ENCODE peak calls at places on chromosome 19, in seven cellular contexts. O, V, G, D, A, C and L are unnamed samples.

GRCh38 chr19:7904074-7905020 is 670 bp downstream of the MAP2K7 start:
- DNase-seq in O (peak; percentile 53), V (no peak), G (peak; percentile 75), D (no peak), A (peak; percentile 77), C (peak; percentile 49), L (peak; percentile 45)

GRCh38 chr19:16402076-16402475 is 69.7 kb downstream of the EPS15L1 start:
- DNase-seq in O (no peak), V (no peak), G (no peak), D (no peak), A (no peak), C (no peak), L (no peak)

GRCh38 chr19:16370671-16371391 is 46.2 kb downstream of the KLF2 start:
- DNase-seq in O (no peak), V (no peak), G (no peak), D (no peak), A (peak; percentile 41), C (no peak), L (no peak)

GRCh38 chr19:40365613-40366401 is 17.3 kb downstream of the PLD3 start:
- DNase-seq in O (peak; percentile 83), V (peak; percentile 82), G (peak; percentile 93), D (no peak), A (peak; percentile 83), C (no peak), L (peak; percentile 96)

GRCh38 chr19:50720921-50721291 is 1.3 kb upstream of the SHANK1 start:
- DNase-seq in O (peak; percentile 55), V (no peak), G (no peak), D (no peak), A (no peak), C (no peak), L (no peak)

GRCh38 chr19:15563325-15563794 is 51.7 kb upstream of the CYP4F8 start:
- DNase-seq in O (peak; percentile 74), V (peak; percentile 34), G (no peak), D (no peak), A (no peak), C (no peak), L (no peak)

GRCh38 chr19:40716031-40716654 is 543 bp downstream of the COQ8B start:
- DNase-seq in O (peak; percentile 90), V (no peak), G (no peak), D (peak; percentile 72), A (no peak), C (peak; percentile 16), L (peak; percentile 95)

GRCh38 chr19:7705387-7706187 is 3.7 kb upstream of the FCER2 start:
- DNase-seq in O (peak; percentile 51), V (no peak), G (no peak), D (no peak), A (peak; percentile 72), C (peak; percentile 94), L (no peak)

GRCh38 chr19:55622242-55622969 is 2.0 kb downstream of the ZNF784 start:
- DNase-seq in O (peak; percentile 69), V (no peak), G (no peak), D (no peak), A (no peak), C (no peak), L (no peak)

GRCh38 chr19:15828121-15828620 is 12.7 kb upstream of the OR10H1 start:
- DNase-seq in O (no peak), V (no peak), G (no peak), D (no peak), A (no peak), C (no peak), L (peak; percentile 48)

GRCh38 chr19:13839938-13840750 is 36.8 kb upstream of the NANOS3 start:
- DNase-seq in O (peak; percentile 61), V (peak; percentile 40), G (peak; percentile 28), D (no peak), A (peak; percentile 81), C (peak; percentile 44), L (peak; percentile 71)

GRCh38 chr19:50172726-50173125 is 9.6 kb upstream of the IZUMO2 start:
- DNase-seq in O (no peak), V (no peak), G (no peak), D (no peak), A (no peak), C (no peak), L (no peak)

GRCh38 chr19:32872391-32872790 is 2.8 kb upstream of the SLC7A9 start:
- DNase-seq in O (no peak), V (no peak), G (no peak), D (no peak), A (no peak), C (no peak), L (no peak)

GRCh38 chr19:28932446-28932845 is 280.5 kb downstream of the UQCRFS1 start:
- DNase-seq in O (no peak), V (no peak), G (no peak), D (no peak), A (no peak), C (no peak), L (no peak)

GRCh38 chr19:7318176-7318575 is 24.0 kb upstream of the INSR start:
- DNase-seq in O (no peak), V (no peak), G (no peak), D (no peak), A (no peak), C (no peak), L (no peak)

GRCh38 chr19:13841339-13842293 is 35.3 kb upstream of the NANOS3 start:
- DNase-seq in O (peak; percentile 64), V (peak; percentile 45), G (peak; percentile 35), D (no peak), A (peak; percentile 84), C (no peak), L (no peak)

GRCh38 chr19:7063764-7064418 is 5.4 kb upstream of the MBD3L3 start:
- DNase-seq in O (no peak), V (no peak), G (no peak), D (no peak), A (no peak), C (no peak), L (no peak)

GRCh38 chr19:40663712-40664692 is 26.4 kb downstream of the NUMBL start:
- DNase-seq in O (peak; percentile 46), V (no peak), G (peak; percentile 29), D (no peak), A (no peak), C (peak; percentile 40), L (no peak)

GRCh38 chr19:34305221-34306058 is 51.1 kb downstream of the GARRE1 start:
- DNase-seq in O (no peak), V (peak; percentile 38), G (no peak), D (no peak), A (no peak), C (no peak), L (no peak)

GRCh38 chr19:29953352-29954247 is 11.6 kb downstream of the URI1 start:
- DNase-seq in O (no peak), V (peak; percentile 21), G (no peak), D (no peak), A (no peak), C (no peak), L (no peak)

GRCh38 chr19:4660181-4660791 is 9.9 kb downstream of the MYDGF start:
- DNase-seq in O (peak; percentile 41), V (no peak), G (peak; percentile 48), D (no peak), A (no peak), C (no peak), L (no peak)

GRCh38 chr19:39927524-39928356 is 6.7 kb downstream of the FCGBP start:
- DNase-seq in O (no peak), V (no peak), G (no peak), D (no peak), A (no peak), C (no peak), L (no peak)

GRCh38 chr19:49473868-49474544 is at the start of gene FLT3LG:
- DNase-seq in O (peak; percentile 83), V (peak; percentile 78), G (peak; percentile 85), D (no peak), A (peak; percentile 86), C (peak; percentile 81), L (peak; percentile 81)

GRCh38 chr19:7408251-7408650 is 59.5 kb downstream of the ARHGEF18 start:
- DNase-seq in O (no peak), V (no peak), G (no peak), D (no peak), A (no peak), C (no peak), L (no peak)

DNA sequence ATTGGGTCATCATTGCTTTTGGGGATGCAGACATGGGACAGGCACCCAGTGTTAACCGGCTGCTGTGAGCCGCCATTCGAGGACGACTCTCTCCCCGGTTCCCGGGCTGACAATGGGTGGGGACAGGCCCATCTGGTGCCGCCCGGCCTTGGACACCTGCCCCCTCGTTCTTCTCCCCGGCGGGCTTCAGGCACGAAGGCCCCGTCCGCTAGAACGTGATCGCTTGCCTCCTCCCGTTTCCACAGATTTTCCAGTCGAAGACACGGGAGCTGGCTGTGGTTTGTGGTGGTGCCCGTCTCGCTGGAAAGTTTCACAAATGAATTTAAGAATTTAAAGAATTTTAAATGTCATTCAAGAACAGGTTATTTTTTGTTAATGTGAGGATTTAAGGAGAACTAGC is 2.0 kb downstream of the PALM start:
- DNase-seq in O (no peak), V (no peak), G (no peak), D (no peak), A (no peak), C (no peak), L (no peak)
- H3K27ac ChIP-seq in O (no peak overlapping the region), V (no peak overlapping the region), G (peak overlapping the region; percentile 71), D (no peak overlapping the region), A (peak overlapping the region; percentile 71), C (peak overlapping the region; percentile 77), L (peak overlapping the region; percentile 73)

DNA sequence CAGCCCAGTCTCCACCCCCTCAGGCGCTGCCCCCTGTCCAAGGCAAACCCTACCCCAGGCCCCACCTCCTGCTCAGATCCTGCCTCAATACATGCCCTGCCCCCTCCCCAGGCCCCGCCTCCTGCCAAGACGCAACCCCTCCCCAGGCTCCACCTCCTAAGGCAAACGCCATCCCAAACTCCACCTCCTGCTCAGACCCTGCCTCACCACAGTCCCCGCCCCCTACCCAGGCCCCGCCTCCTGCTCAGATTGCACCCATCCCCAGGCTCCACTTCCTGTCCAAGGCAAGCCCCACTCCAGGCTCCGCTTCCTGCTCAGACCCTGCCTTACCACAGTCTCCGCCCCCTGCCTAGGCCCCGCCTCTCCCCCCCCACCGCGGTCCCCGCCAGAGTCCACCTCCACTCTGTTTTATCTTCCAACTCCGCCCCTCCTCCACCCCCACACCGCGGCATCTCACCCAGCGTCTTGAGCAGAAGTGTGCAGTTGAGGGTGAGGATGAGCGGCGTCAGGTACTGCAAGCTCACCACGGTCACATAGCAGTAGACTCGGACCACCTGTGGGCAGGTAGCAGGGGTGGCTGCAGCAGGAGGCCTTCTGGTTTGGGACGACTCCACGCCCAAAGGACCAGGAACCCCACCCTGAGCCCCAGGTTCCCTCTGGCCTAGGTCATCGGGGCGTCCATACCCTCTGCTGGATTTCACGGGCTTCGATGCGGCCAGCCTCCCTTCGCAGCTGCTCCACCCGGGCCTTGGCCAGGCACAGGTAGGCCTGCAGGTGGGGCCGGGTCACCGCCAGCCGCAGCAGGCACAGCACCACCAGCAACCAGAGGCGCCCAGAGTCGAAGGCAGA is 17.7 kb downstream of the TMEM161A start:
- DNase-seq in O (peak; percentile 78), V (peak; percentile 95), G (peak; percentile 72), D (no peak), A (no peak), C (no peak), L (peak; percentile 41)
- TF ChIP-seq CTCF in O (no peak), V (no peak), G (no peak), D (no peak), A (no peak), C (no peak), L (no peak)

GRCh38 chr19:11168568-11168967 is 13.0 kb upstream of the SPC24 start:
- DNase-seq in O (no peak), V (peak; percentile 77), G (no peak), D (peak; percentile 19), A (no peak), C (no peak), L (peak; percentile 91)
- H3K27ac ChIP-seq in O (no peak overlapping the region), V (no peak overlapping the region), G (no peak overlapping the region), D (peak overlapping the region; percentile 8), A (no peak overlapping the region), C (no peak overlapping the region), L (peak overlapping the region; percentile 84)

GRCh38 chr19:54478677-54479266 is 5.7 kb upstream of the CDC42EP5 start:
- DNase-seq in O (no peak), V (peak; percentile 64), G (peak; percentile 75), D (peak; percentile 53), A (no peak), C (no peak), L (no peak)
- TF ChIP-seq CTCF in O (peak; percentile 35), V (peak; percentile 65), G (peak; percentile 70), D (peak; percentile 71), A (peak; percentile 59), C (peak; percentile 51), L (peak; percentile 79)